ENCODE peak calls at places on chromosomes 7 and 10, in seven cellular contexts. N, M, U, T, F, J and H are unnamed samples.

GRCh38 chr7:133252858-133253521 is at the start of gene EXOC4:
- DNase-seq in J (peak; percentile 81), F (peak; percentile 78), U (peak; percentile 97), T (peak; percentile 89), M (peak; percentile 95), N (peak; percentile 100), H (peak; percentile 93)

GRCh38 chr7:22074961-22075360 is 129.3 kb upstream of the CDCA7L start:
- DNase-seq in F (no peak), T (no peak), M (no peak), N (no peak), J (no peak), U (no peak), H (no peak)

GRCh38 chr10:91271886-91272285 is 51.4 kb downstream of the PCGF5 start:
- DNase-seq in M (no peak), U (peak; percentile 56), F (no peak), N (no peak), T (no peak), J (no peak), H (no peak)

GRCh38 chr10:133184591-133185244 is 24.7 kb downstream of the KNDC1 start:
- DNase-seq in J (no peak), U (no peak), F (no peak), T (no peak), N (no peak), M (no peak), H (no peak)

GRCh38 chr10:30702860-30703259 is 73.3 kb upstream of the LYZL2 start:
- DNase-seq in F (no peak), T (no peak), M (no peak), U (no peak), J (no peak), N (no peak), H (no peak)

GRCh38 chr10:6504296-6504695 is 75.8 kb downstream of the PRKCQ start:
- DNase-seq in T (no peak), J (no peak), M (no peak), N (no peak), U (no peak), F (peak; percentile 36), H (no peak)

GRCh38 chr7:134640842-134641715 is 5.6 kb upstream of the BPGM start:
- DNase-seq in U (no peak), M (no peak), F (no peak), N (no peak), J (no peak), T (no peak), H (no peak)

GRCh38 chr7:55431898-55432297 is 66.8 kb downstream of the LANCL2 start:
- DNase-seq in M (no peak), F (no peak), U (no peak), T (no peak), N (no peak), J (no peak), H (no peak)

GRCh38 chr7:76185187-76185915 is 16.3 kb upstream of the SRRM3 start:
- DNase-seq in U (no peak), J (no peak), T (no peak), F (no peak), N (no peak), M (no peak), H (no peak)

GRCh38 chr10:77297370-77297692 is 340.3 kb downstream of the KCNMA1 start:
- DNase-seq in M (no peak), T (no peak), J (no peak), U (no peak), N (no peak), F (no peak), H (no peak)

GRCh38 chr7:49255061-49255460 is 330.7 kb downstream of the CDC14C start:
- DNase-seq in U (peak; percentile 17), J (no peak), T (no peak), M (no peak), N (no peak), F (no peak), H (no peak)

GRCh38 chr7:23396222-23396621 is 74.1 kb downstream of the IGF2BP3 start:
- DNase-seq in M (no peak), F (no peak), N (no peak), U (no peak), T (no peak), J (no peak), H (no peak)

GRCh38 chr7:86574006-86574405 is 69.7 kb upstream of the GRM3 start:
- DNase-seq in M (no peak), J (no peak), F (no peak), T (no peak), U (no peak), N (no peak), H (no peak)

GRCh38 chr10:12907651-12908050 is 93.9 kb downstream of the CCDC3 start:
- DNase-seq in J (no peak), M (no peak), T (no peak), N (no peak), U (no peak), F (no peak), H (no peak)

GRCh38 chr7:148676291-148676690 is 22.4 kb upstream of the CUL1 start:
- DNase-seq in F (no peak), N (no peak), M (no peak), T (no peak), J (no peak), U (no peak), H (no peak)

GRCh38 chr7:124992881-124993562 is 63.4 kb upstream of the POT1 start:
- DNase-seq in N (peak; percentile 35), U (peak; percentile 74), T (no peak), M (no peak), J (no peak), F (no peak), H (no peak)

GRCh38 chr7:153550173-153550572 is 502.0 kb upstream of the DPP6 start:
- DNase-seq in M (no peak), N (no peak), T (no peak), F (no peak), U (no peak), J (no peak), H (no peak)

GRCh38 chr7:85177316-85177715 is 9.5 kb downstream of the SEMA3D start:
- DNase-seq in F (no peak), T (no peak), J (no peak), U (peak; percentile 11), M (no peak), N (no peak), H (no peak)

GRCh38 chr10:117603081-117603480 is 60.5 kb downstream of the EMX2 start:
- DNase-seq in F (no peak), N (no peak), U (no peak), T (no peak), M (no peak), J (no peak), H (no peak)

GRCh38 chr10:100338434-100339036 is 8.5 kb upstream of the SCD start:
- DNase-seq in T (peak; percentile 84), M (peak; percentile 80), U (peak; percentile 84), J (peak; percentile 74), F (peak; percentile 55), N (peak; percentile 71), H (peak; percentile 81)